ENCODE peak calls at places on chromosomes 5 and 9, in six cellular contexts. J is SJSA1, W is lung microvascular endothelial cell, L is heart left ventricle, B is left colon, P is fibroblast of mammary gland. K is an unnamed sample.

GRCh38 chr5:99105216-99105615 is 176.4 kb upstream of the CHD1 start:
- DNase-seq in J (no peak), W (peak), L (no peak), B (no peak), P (peak), K (no peak)

GRCh38 chr5:37737326-37738056 is 102.3 kb downstream of the GDNF start:
- DNase-seq in J (no peak), W (no peak), L (no peak), B (no peak), P (no peak), K (no peak)

GRCh38 chr5:143918961-143919360 is 107.0 kb downstream of the HMHB1 start:
- DNase-seq in J (no peak), W (no peak), L (no peak), B (no peak), P (no peak), K (no peak)

GRCh38 chr5:59648949-59649921 is 244.3 kb downstream of the PDE4D start:
- DNase-seq in J (no peak), W (peak), L (no peak), B (peak), P (no peak), K (peak)

GRCh38 chr5:96997265-96997859 is 61.5 kb downstream of the LNPEP start:
- DNase-seq in J (no peak), W (peak), L (no peak), B (no peak), P (peak), K (no peak)

GRCh38 chr9:84701801-84702200 is 32.3 kb downstream of the NTRK2 start:
- DNase-seq in J (no peak), W (no peak), L (no peak), B (no peak), P (no peak), K (no peak)

GRCh38 chr5:177429248-177430045 is 3.0 kb downstream of the GRK6 start:
- DNase-seq in J (no peak), W (no peak), L (peak), B (peak), P (no peak), K (peak)

GRCh38 chr9:16668906-16669305 is 201.6 kb downstream of the BNC2 start:
- DNase-seq in J (no peak), W (no peak), L (no peak), B (no peak), P (peak), K (no peak)

GRCh38 chr5:130885027-130885426 is 280.0 kb downstream of the HINT1 start:
- DNase-seq in J (no peak), W (no peak), L (no peak), B (peak), P (no peak), K (no peak)

GRCh38 chr5:15785636-15786035 is 285.7 kb downstream of the FBXL7 start:
- DNase-seq in J (no peak), W (no peak), L (no peak), B (no peak), P (no peak), K (no peak)

GRCh38 chr5:9610344-9610743 is 19.8 kb downstream of the TAS2R1 start:
- DNase-seq in J (no peak), W (no peak), L (no peak), B (no peak), P (no peak), K (no peak)

GRCh38 chr9:91047529-91047928 is 245.9 kb downstream of the SYK start:
- DNase-seq in J (no peak), W (peak), L (no peak), B (no peak), P (no peak), K (no peak)

GRCh38 chr9:116924462-116925110 is 237.5 kb downstream of the TRIM32 start:
- DNase-seq in J (no peak), W (no peak), L (no peak), B (no peak), P (no peak), K (no peak)

GRCh38 chr5:139495644-139496435 is 13.3 kb upstream of the STING1 start:
- DNase-seq in J (no peak), W (peak), L (no peak), B (no peak), P (peak), K (no peak)

GRCh38 chr5:55101556-55102276 is 730 bp upstream of the GZMA start:
- DNase-seq in J (no peak), W (no peak), L (no peak), B (no peak), P (no peak), K (no peak)

GRCh38 chr5:74517700-74518099 is 122.8 kb downstream of the ENC1 start:
- DNase-seq in J (no peak), W (peak), L (peak), B (no peak), P (peak), K (no peak)

GRCh38 chr9:9729082-9729481 is 883.7 kb downstream of the PTPRD start:
- DNase-seq in J (no peak), W (no peak), L (no peak), B (no peak), P (no peak), K (no peak)

GRCh38 chr5:139137703-139138102 is 60.5 kb downstream of the SIL1 start:
- DNase-seq in J (no peak), W (peak), L (no peak), B (no peak), P (peak), K (peak)

GRCh38 chr5:169299146-169299545 is 1.8 kb downstream of the SLIT3 start:
- DNase-seq in J (no peak), W (no peak), L (no peak), B (no peak), P (no peak), K (no peak)

K was measured in endodermal cell.